ENCODE peak calls at places on chromosomes 5 and 9, in eight cellular contexts. One of them, this sample, is unnamed.

GRCh38 chr5:89756955-89757354 is 652.6 kb downstream of the CETN3 start:
- DNase-seq in BE2C: no peak
- DNase-seq in PC-9: no peak
- DNase-seq in kidney epithelial cell: no peak
- DNase-seq in body of pancreas: peak
- DNase-seq in GM12865: no peak
- DNase-seq in kidney: no peak
- DNase-seq in BJ: no peak
- DNase-seq in this sample: no peak

GRCh38 chr5:82942083-82942881 is 134.9 kb downstream of the TMEM167A start:
- DNase-seq in BE2C: no peak
- DNase-seq in PC-9: no peak
- DNase-seq in kidney epithelial cell: no peak
- DNase-seq in body of pancreas: no peak
- DNase-seq in GM12865: no peak
- DNase-seq in kidney: no peak
- DNase-seq in BJ: no peak
- DNase-seq in this sample: no peak

GRCh38 chr9:133199648-133200321 is 9.3 kb downstream of the OBP2B start:
- DNase-seq in BE2C: no peak
- DNase-seq in PC-9: no peak
- DNase-seq in kidney epithelial cell: no peak
- DNase-seq in body of pancreas: no peak
- DNase-seq in GM12865: peak
- DNase-seq in kidney: peak
- DNase-seq in BJ: no peak
- DNase-seq in this sample: no peak

GRCh38 chr9:90012825-90013425 is 408.1 kb downstream of the GADD45G start:
- DNase-seq in BE2C: no peak
- DNase-seq in PC-9: no peak
- DNase-seq in kidney epithelial cell: no peak
- DNase-seq in body of pancreas: peak
- DNase-seq in GM12865: no peak
- DNase-seq in kidney: no peak
- DNase-seq in BJ: no peak
- DNase-seq in this sample: no peak

GRCh38 chr5:106481375-106481774 is 1189.4 kb downstream of the EFNA5 start:
- DNase-seq in BE2C: no peak
- DNase-seq in PC-9: no peak
- DNase-seq in kidney epithelial cell: no peak
- DNase-seq in body of pancreas: no peak
- DNase-seq in GM12865: no peak
- DNase-seq in kidney: no peak
- DNase-seq in BJ: no peak
- DNase-seq in this sample: no peak

GRCh38 chr5:131316026-131316425 is 52.2 kb downstream of the CDC42SE2 start:
- DNase-seq in BE2C: no peak
- DNase-seq in PC-9: no peak
- DNase-seq in kidney epithelial cell: no peak
- DNase-seq in body of pancreas: no peak
- DNase-seq in GM12865: no peak
- DNase-seq in kidney: no peak
- DNase-seq in BJ: no peak
- DNase-seq in this sample: no peak

GRCh38 chr5:132090107-132090506 is 16.5 kb downstream of the CSF2 start:
- DNase-seq in BE2C: peak
- DNase-seq in PC-9: peak
- DNase-seq in kidney epithelial cell: peak
- DNase-seq in body of pancreas: no peak
- DNase-seq in GM12865: no peak
- DNase-seq in kidney: no peak
- DNase-seq in BJ: peak
- DNase-seq in this sample: no peak

GRCh38 chr9:37464006-37464405 is 1.2 kb downstream of the ZBTB5 start:
- DNase-seq in BE2C: no peak
- DNase-seq in PC-9: no peak
- DNase-seq in kidney epithelial cell: no peak
- DNase-seq in body of pancreas: no peak
- DNase-seq in GM12865: no peak
- DNase-seq in kidney: no peak
- DNase-seq in BJ: no peak
- DNase-seq in this sample: no peak

GRCh38 chr9:33884856-33885701 is 68.1 kb downstream of the UBE2R2 start:
- DNase-seq in BE2C: peak
- DNase-seq in PC-9: no peak
- DNase-seq in kidney epithelial cell: no peak
- DNase-seq in body of pancreas: peak
- DNase-seq in GM12865: no peak
- DNase-seq in kidney: no peak
- DNase-seq in BJ: no peak
- DNase-seq in this sample: no peak

GRCh38 chr9:4739587-4740372 is 1.2 kb downstream of the AK3 start:
- DNase-seq in BE2C: no peak
- DNase-seq in PC-9: no peak
- DNase-seq in kidney epithelial cell: no peak
- DNase-seq in body of pancreas: no peak
- DNase-seq in GM12865: peak
- DNase-seq in kidney: no peak
- DNase-seq in BJ: no peak
- DNase-seq in this sample: peak

GRCh38 chr9:4740373-4740622 is 704 bp downstream of the AK3 start:
- DNase-seq in BE2C: no peak
- DNase-seq in PC-9: no peak
- DNase-seq in kidney epithelial cell: no peak
- DNase-seq in body of pancreas: no peak
- DNase-seq in GM12865: no peak
- DNase-seq in kidney: no peak
- DNase-seq in BJ: no peak
- DNase-seq in this sample: no peak

GRCh38 chr9:4740623-4741364 is at the start of gene AK3:
- DNase-seq in BE2C: peak
- DNase-seq in PC-9: peak
- DNase-seq in kidney epithelial cell: no peak
- DNase-seq in body of pancreas: peak
- DNase-seq in GM12865: peak
- DNase-seq in kidney: peak
- DNase-seq in BJ: peak
- DNase-seq in this sample: peak

GRCh38 chr9:4742246-4742645 is 1.2 kb upstream of the AK3 start:
- DNase-seq in BE2C: no peak
- DNase-seq in PC-9: no peak
- DNase-seq in kidney epithelial cell: no peak
- DNase-seq in body of pancreas: no peak
- DNase-seq in GM12865: no peak
- DNase-seq in kidney: no peak
- DNase-seq in BJ: no peak
- DNase-seq in this sample: peak

DNA sequence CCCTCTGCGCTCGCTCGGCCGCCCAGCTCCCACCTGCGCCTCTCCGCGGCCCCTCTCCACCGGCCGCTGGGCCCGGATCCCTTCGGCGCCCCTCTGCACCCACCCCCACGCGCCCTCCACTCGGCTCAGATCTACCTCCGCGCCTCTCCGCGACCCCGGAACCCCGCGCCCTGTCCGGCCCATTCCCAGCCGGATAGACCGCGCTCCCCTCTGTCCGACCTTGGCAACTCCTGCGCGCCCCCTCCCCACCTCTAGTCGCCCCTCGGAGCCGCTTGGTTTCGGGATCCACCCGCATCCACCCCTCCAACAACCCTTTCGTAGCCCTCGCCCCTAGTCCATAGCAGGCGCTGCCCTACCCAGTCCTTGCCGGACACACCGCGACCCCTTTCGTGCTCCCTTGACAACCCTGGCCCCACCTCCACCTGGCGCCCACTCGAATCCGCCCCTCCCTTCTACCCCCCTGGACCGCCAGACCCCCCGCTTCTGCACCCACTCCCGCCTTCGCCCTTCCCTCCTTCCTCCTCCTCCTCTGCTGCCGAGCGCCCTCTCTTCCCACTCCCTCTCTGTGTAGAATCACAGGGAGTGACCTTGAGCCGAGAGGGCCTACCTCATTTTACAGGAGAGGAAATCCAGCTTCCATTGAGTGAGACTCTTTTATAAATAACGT is 496 bp upstream of the AK3 start:
- DNase-seq in BE2C: no peak
- DNase-seq in PC-9: no peak
- DNase-seq in kidney epithelial cell: no peak
- DNase-seq in body of pancreas: peak
- DNase-seq in GM12865: no peak
- DNase-seq in kidney: no peak
- DNase-seq in BJ: no peak
- DNase-seq in this sample: peak
- TF ChIP-seq CTCF in BE2C: no peak
- TF ChIP-seq CTCF in PC-9: no peak
- TF ChIP-seq CTCF in kidney epithelial cell: no peak
- TF ChIP-seq CTCF in body of pancreas: no peak
- TF ChIP-seq CTCF in GM12865: no peak
- TF ChIP-seq CTCF in kidney: no peak
- TF ChIP-seq CTCF in BJ: peak
- TF ChIP-seq CTCF in this sample: no peak

GRCh38 chr9:114271556-114272510 is 51.1 kb upstream of the ORM1 start:
- DNase-seq in BE2C: peak
- DNase-seq in PC-9: no peak
- DNase-seq in kidney epithelial cell: no peak
- DNase-seq in body of pancreas: peak
- DNase-seq in GM12865: no peak
- DNase-seq in kidney: peak
- DNase-seq in BJ: no peak
- DNase-seq in this sample: no peak
- TF ChIP-seq CTCF in BE2C: peak
- TF ChIP-seq CTCF in PC-9: peak
- TF ChIP-seq CTCF in kidney epithelial cell: peak
- TF ChIP-seq CTCF in body of pancreas: peak
- TF ChIP-seq CTCF in GM12865: no peak
- TF ChIP-seq CTCF in kidney: peak
- TF ChIP-seq CTCF in BJ: no peak
- TF ChIP-seq CTCF in this sample: no peak

DNA sequence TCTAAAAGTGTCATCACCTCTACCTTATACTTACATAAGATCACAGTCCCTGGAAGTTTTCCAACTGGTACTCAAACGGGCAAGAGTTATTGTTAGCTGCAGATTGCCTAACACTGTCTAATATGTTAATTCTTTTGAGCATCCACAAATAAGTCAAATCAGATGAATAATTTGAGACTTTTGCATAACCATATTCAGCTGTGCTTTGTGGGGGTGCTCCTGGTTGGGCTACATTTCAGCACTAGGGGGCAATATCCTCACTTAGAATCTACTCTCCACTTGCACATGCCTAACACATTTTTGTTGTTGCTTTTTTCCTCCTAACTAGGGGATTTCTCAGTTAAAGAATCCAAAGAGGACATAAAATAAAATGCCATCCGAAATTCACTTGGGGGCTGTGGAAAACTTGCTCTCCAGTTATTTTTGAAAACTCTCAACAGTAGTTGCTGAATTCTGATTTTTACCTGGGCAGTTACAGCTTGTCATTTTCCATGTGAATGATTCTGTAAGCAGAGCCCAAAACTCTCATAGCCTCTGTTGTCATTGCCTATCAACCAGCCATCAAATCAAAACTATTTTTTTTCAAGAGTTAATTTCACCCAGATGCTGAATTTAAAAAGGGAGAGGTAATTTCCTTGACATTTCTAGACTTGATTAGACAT is 71.5 kb downstream of the TRIM36 start:
- DNase-seq in BE2C: peak
- DNase-seq in PC-9: peak
- DNase-seq in kidney epithelial cell: no peak
- DNase-seq in body of pancreas: peak
- DNase-seq in GM12865: peak
- DNase-seq in kidney: no peak
- DNase-seq in BJ: peak
- DNase-seq in this sample: peak
- TF ChIP-seq CTCF in BE2C: peak
- TF ChIP-seq CTCF in PC-9: peak
- TF ChIP-seq CTCF in kidney epithelial cell: peak
- TF ChIP-seq CTCF in body of pancreas: peak
- TF ChIP-seq CTCF in GM12865: peak
- TF ChIP-seq CTCF in kidney: peak
- TF ChIP-seq CTCF in BJ: peak
- TF ChIP-seq CTCF in this sample: peak

GRCh38 chr5:95728494-95729114 is 2.5 kb upstream of the RHOBTB3 start:
- DNase-seq in BE2C: no peak
- DNase-seq in PC-9: peak
- DNase-seq in kidney epithelial cell: no peak
- DNase-seq in body of pancreas: no peak
- DNase-seq in GM12865: peak
- DNase-seq in kidney: no peak
- DNase-seq in BJ: no peak
- DNase-seq in this sample: no peak

GRCh38 chr5:95727764-95728191 is 3.4 kb upstream of the RHOBTB3 start:
- DNase-seq in BE2C: peak
- DNase-seq in PC-9: peak
- DNase-seq in kidney epithelial cell: no peak
- DNase-seq in body of pancreas: no peak
- DNase-seq in GM12865: peak
- DNase-seq in kidney: no peak
- DNase-seq in BJ: no peak
- DNase-seq in this sample: no peak

GRCh38 chr5:95725071-95725820 is 5.9 kb upstream of the RHOBTB3 start:
- DNase-seq in BE2C: no peak
- DNase-seq in PC-9: no peak
- DNase-seq in kidney epithelial cell: no peak
- DNase-seq in body of pancreas: no peak
- DNase-seq in GM12865: no peak
- DNase-seq in kidney: no peak
- DNase-seq in BJ: peak
- DNase-seq in this sample: no peak

GRCh38 chr5:95725937-95726810 is 5.0 kb upstream of the RHOBTB3 start:
- DNase-seq in BE2C: no peak
- DNase-seq in PC-9: no peak
- DNase-seq in kidney epithelial cell: no peak
- DNase-seq in body of pancreas: no peak
- DNase-seq in GM12865: peak
- DNase-seq in kidney: no peak
- DNase-seq in BJ: peak
- DNase-seq in this sample: peak

DNA sequence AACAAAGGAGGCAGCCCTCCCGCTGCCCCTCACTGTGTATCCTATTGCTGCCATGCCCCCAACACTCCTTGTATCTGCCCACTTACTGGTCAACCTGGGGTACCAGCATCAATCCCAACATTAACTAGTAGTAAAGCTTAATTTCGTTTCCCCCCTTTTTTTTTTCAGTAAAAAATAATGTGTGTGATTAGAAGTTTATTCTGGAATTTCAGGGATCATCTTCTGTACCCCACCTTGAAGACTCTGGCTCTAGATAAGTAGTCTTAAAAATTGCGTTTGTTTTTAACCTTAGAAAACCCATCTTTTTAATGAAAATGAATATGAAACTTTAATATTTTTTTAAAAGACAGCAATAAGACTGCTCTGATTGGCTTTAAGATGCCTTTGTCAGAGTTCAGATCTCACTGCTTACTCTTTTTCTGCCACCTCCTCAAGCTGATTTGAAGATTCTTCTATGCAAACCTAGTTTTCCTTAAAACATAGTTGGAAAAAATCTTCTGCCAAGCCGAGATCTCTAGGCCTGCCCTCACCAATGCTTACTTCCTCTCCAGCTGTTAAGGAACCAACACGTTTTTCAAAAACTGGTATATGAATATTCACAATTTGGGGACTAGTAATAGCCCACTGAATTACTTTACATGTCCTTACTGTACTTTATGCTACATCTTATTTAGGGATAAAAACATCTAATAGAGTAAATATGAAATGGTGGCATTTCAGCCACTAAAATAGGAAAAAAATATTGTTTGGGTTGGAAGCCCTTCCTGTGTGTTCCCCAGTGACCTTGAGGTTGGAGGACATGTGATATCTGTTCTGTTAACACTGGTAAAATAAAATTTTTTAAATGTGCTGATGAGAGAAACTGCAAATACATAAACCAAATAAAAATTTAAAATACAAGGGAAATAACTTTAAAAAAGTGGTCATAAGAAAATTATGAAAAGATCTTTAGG is 4.0 kb upstream of the RHOBTB3 start:
- DNase-seq in BE2C: no peak
- DNase-seq in PC-9: no peak
- DNase-seq in kidney epithelial cell: no peak
- DNase-seq in body of pancreas: no peak
- DNase-seq in GM12865: no peak
- DNase-seq in kidney: no peak
- DNase-seq in BJ: no peak
- DNase-seq in this sample: no peak
- TF ChIP-seq CTCF in BE2C: no peak
- TF ChIP-seq CTCF in PC-9: no peak
- TF ChIP-seq CTCF in kidney epithelial cell: no peak
- TF ChIP-seq CTCF in body of pancreas: no peak
- TF ChIP-seq CTCF in GM12865: no peak
- TF ChIP-seq CTCF in kidney: no peak
- TF ChIP-seq CTCF in BJ: no peak
- TF ChIP-seq CTCF in this sample: no peak